ENCODE peak calls at places on chromosomes 13 and 19, in eight cellular contexts. One of them, this sample, is unnamed.

GRCh38 chr19:14149011-14149410 is 12.6 kb upstream of the ASF1B start:
- DNase-seq in foreskin fibroblast: no peak
- DNase-seq in left lung: no peak
- DNase-seq in NT2/D1: no peak
- DNase-seq in heart right ventricle: no peak
- DNase-seq in heart left ventricle: no peak
- DNase-seq in CD8-positive, alpha-beta memory T cell: no peak
- DNase-seq in GM12864: no peak
- DNase-seq in this sample: no peak

GRCh38 chr13:38008636-38009035 is 139.1 kb upstream of the TRPC4 start:
- DNase-seq in NT2/D1: no peak
- DNase-seq in heart right ventricle: no peak
- DNase-seq in heart left ventricle: no peak
- DNase-seq in GM12864: no peak
- DNase-seq in left lung: no peak
- DNase-seq in CD8-positive, alpha-beta memory T cell: no peak
- DNase-seq in foreskin fibroblast: no peak
- DNase-seq in this sample: no peak

GRCh38 chr19:3524075-3524842 is 14.7 kb upstream of the TEKTIP1 start:
- DNase-seq in heart left ventricle: no peak
- DNase-seq in left lung: no peak
- DNase-seq in CD8-positive, alpha-beta memory T cell: no peak
- DNase-seq in NT2/D1: no peak
- DNase-seq in foreskin fibroblast: no peak
- DNase-seq in GM12864: no peak
- DNase-seq in heart right ventricle: no peak
- DNase-seq in this sample: no peak

GRCh38 chr19:16160943-16161560 is 12.3 kb downstream of the CIB3 start:
- DNase-seq in CD8-positive, alpha-beta memory T cell: no peak
- DNase-seq in NT2/D1: no peak
- DNase-seq in foreskin fibroblast: peak
- DNase-seq in left lung: no peak
- DNase-seq in heart right ventricle: no peak
- DNase-seq in heart left ventricle: no peak
- DNase-seq in GM12864: no peak
- DNase-seq in this sample: no peak

GRCh38 chr13:67043901-67044300 is 186.2 kb downstream of the PCDH9 start:
- DNase-seq in GM12864: no peak
- DNase-seq in NT2/D1: no peak
- DNase-seq in CD8-positive, alpha-beta memory T cell: no peak
- DNase-seq in left lung: no peak
- DNase-seq in heart left ventricle: no peak
- DNase-seq in foreskin fibroblast: peak
- DNase-seq in heart right ventricle: peak
- DNase-seq in this sample: no peak

GRCh38 chr19:43789029-43789428 is 8.3 kb upstream of the KCNN4 start:
- DNase-seq in heart left ventricle: no peak
- DNase-seq in left lung: no peak
- DNase-seq in NT2/D1: no peak
- DNase-seq in foreskin fibroblast: peak
- DNase-seq in GM12864: no peak
- DNase-seq in CD8-positive, alpha-beta memory T cell: no peak
- DNase-seq in heart right ventricle: no peak
- DNase-seq in this sample: no peak

GRCh38 chr13:105446197-105446596 is 1089.3 kb downstream of the EFNB2 start:
- DNase-seq in CD8-positive, alpha-beta memory T cell: no peak
- DNase-seq in heart right ventricle: no peak
- DNase-seq in heart left ventricle: no peak
- DNase-seq in left lung: no peak
- DNase-seq in NT2/D1: no peak
- DNase-seq in GM12864: no peak
- DNase-seq in foreskin fibroblast: peak
- DNase-seq in this sample: no peak

GRCh38 chr19:38267780-38268430 is 3.5 kb downstream of the SPINT2 start:
- DNase-seq in CD8-positive, alpha-beta memory T cell: no peak
- DNase-seq in left lung: peak
- DNase-seq in GM12864: no peak
- DNase-seq in heart right ventricle: no peak
- DNase-seq in heart left ventricle: no peak
- DNase-seq in foreskin fibroblast: no peak
- DNase-seq in NT2/D1: no peak
- DNase-seq in this sample: no peak

GRCh38 chr13:42551611-42552010 is 22.3 kb upstream of the TNFSF11 start:
- DNase-seq in CD8-positive, alpha-beta memory T cell: no peak
- DNase-seq in heart right ventricle: no peak
- DNase-seq in foreskin fibroblast: no peak
- DNase-seq in heart left ventricle: no peak
- DNase-seq in GM12864: no peak
- DNase-seq in NT2/D1: no peak
- DNase-seq in left lung: no peak
- DNase-seq in this sample: no peak

GRCh38 chr13:104586010-104586746 is 1520.0 kb upstream of the SLC10A2 start:
- DNase-seq in CD8-positive, alpha-beta memory T cell: no peak
- DNase-seq in NT2/D1: no peak
- DNase-seq in GM12864: no peak
- DNase-seq in left lung: no peak
- DNase-seq in heart right ventricle: no peak
- DNase-seq in heart left ventricle: no peak
- DNase-seq in foreskin fibroblast: peak
- DNase-seq in this sample: no peak

GRCh38 chr19:31355330-31356289 is 6.4 kb upstream of the TSHZ3 start:
- DNase-seq in foreskin fibroblast: no peak
- DNase-seq in GM12864: no peak
- DNase-seq in heart left ventricle: no peak
- DNase-seq in heart right ventricle: no peak
- DNase-seq in NT2/D1: no peak
- DNase-seq in CD8-positive, alpha-beta memory T cell: no peak
- DNase-seq in left lung: no peak
- DNase-seq in this sample: no peak

GRCh38 chr13:23500858-23501257 is 67.4 kb upstream of the SACS start:
- DNase-seq in left lung: no peak
- DNase-seq in heart left ventricle: no peak
- DNase-seq in foreskin fibroblast: peak
- DNase-seq in GM12864: no peak
- DNase-seq in NT2/D1: no peak
- DNase-seq in CD8-positive, alpha-beta memory T cell: no peak
- DNase-seq in heart right ventricle: no peak
- DNase-seq in this sample: no peak

GRCh38 chr19:39144487-39145071 is 19.0 kb downstream of the PAK4 start:
- DNase-seq in heart right ventricle: no peak
- DNase-seq in heart left ventricle: no peak
- DNase-seq in left lung: no peak
- DNase-seq in GM12864: no peak
- DNase-seq in foreskin fibroblast: peak
- DNase-seq in NT2/D1: no peak
- DNase-seq in CD8-positive, alpha-beta memory T cell: no peak
- DNase-seq in this sample: no peak

GRCh38 chr19:50191270-50191669 is 12.2 kb upstream of the MYH14 start:
- DNase-seq in left lung: no peak
- DNase-seq in NT2/D1: no peak
- DNase-seq in heart right ventricle: no peak
- DNase-seq in CD8-positive, alpha-beta memory T cell: no peak
- DNase-seq in GM12864: no peak
- DNase-seq in heart left ventricle: no peak
- DNase-seq in foreskin fibroblast: no peak
- DNase-seq in this sample: no peak

GRCh38 chr19:2081873-2082810 is 14.0 kb downstream of the MOB3A start:
- DNase-seq in heart right ventricle: no peak
- DNase-seq in CD8-positive, alpha-beta memory T cell: peak
- DNase-seq in heart left ventricle: no peak
- DNase-seq in NT2/D1: no peak
- DNase-seq in left lung: peak
- DNase-seq in foreskin fibroblast: no peak
- DNase-seq in GM12864: no peak
- DNase-seq in this sample: no peak

GRCh38 chr19:2079865-2080301 is 16.2 kb downstream of the MOB3A start:
- DNase-seq in NT2/D1: no peak
- DNase-seq in GM12864: no peak
- DNase-seq in left lung: no peak
- DNase-seq in foreskin fibroblast: no peak
- DNase-seq in heart right ventricle: no peak
- DNase-seq in heart left ventricle: no peak
- DNase-seq in CD8-positive, alpha-beta memory T cell: no peak
- DNase-seq in this sample: no peak

GRCh38 chr19:2084993-2085720 is 11.0 kb downstream of the MOB3A start:
- DNase-seq in heart left ventricle: peak
- DNase-seq in GM12864: peak
- DNase-seq in NT2/D1: no peak
- DNase-seq in foreskin fibroblast: peak
- DNase-seq in left lung: peak
- DNase-seq in CD8-positive, alpha-beta memory T cell: peak
- DNase-seq in heart right ventricle: peak
- DNase-seq in this sample: no peak

GRCh38 chr19:2080336-2080988 is 15.7 kb downstream of the MOB3A start:
- DNase-seq in heart right ventricle: no peak
- DNase-seq in left lung: no peak
- DNase-seq in GM12864: no peak
- DNase-seq in CD8-positive, alpha-beta memory T cell: no peak
- DNase-seq in foreskin fibroblast: no peak
- DNase-seq in heart left ventricle: no peak
- DNase-seq in NT2/D1: no peak
- DNase-seq in this sample: no peak

GRCh38 chr19:2083174-2083854 is 12.8 kb downstream of the MOB3A start:
- DNase-seq in GM12864: no peak
- DNase-seq in heart left ventricle: no peak
- DNase-seq in NT2/D1: no peak
- DNase-seq in foreskin fibroblast: no peak
- DNase-seq in CD8-positive, alpha-beta memory T cell: peak
- DNase-seq in heart right ventricle: peak
- DNase-seq in left lung: no peak
- DNase-seq in this sample: no peak
- H3K4me3 ChIP-seq in GM12864: peak
- H3K4me3 ChIP-seq in heart left ventricle: no peak
- H3K4me3 ChIP-seq in NT2/D1: no peak
- H3K4me3 ChIP-seq in foreskin fibroblast: no peak
- H3K4me3 ChIP-seq in CD8-positive, alpha-beta memory T cell: peak
- H3K4me3 ChIP-seq in heart right ventricle: peak
- H3K4me3 ChIP-seq in left lung: peak
- H3K4me3 ChIP-seq in this sample: peak

DNA sequence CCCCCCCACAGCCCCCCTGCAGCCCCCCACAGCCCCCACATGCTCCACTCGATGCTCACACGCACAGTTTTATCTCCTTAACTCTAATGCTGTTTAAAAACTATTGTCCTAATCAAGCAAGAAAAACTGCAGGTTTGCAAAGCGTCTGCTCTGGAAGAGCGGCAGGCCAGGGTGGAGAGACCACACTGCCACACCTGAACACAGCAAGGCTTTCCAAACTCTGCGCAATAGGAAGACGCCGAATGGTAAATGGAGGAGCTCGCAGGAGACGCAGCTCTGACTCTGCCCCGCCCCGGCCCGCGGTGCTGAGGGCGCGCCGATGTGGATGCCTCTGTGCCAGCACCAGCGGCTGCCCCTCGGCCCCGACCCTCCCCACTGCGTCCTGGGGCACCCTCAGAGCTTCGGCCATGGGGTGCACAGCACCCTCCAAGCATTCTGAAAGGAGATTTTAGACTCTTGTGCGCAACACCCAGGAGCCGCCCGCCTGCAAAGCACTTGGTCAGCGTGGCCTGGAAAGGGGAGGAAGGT is 32.4 kb downstream of the RASA3 start:
- DNase-seq in GM12864: no peak
- DNase-seq in left lung: peak
- DNase-seq in NT2/D1: no peak
- DNase-seq in foreskin fibroblast: peak
- DNase-seq in CD8-positive, alpha-beta memory T cell: peak
- DNase-seq in heart right ventricle: no peak
- DNase-seq in heart left ventricle: peak
- DNase-seq in this sample: no peak
- H3K4me3 ChIP-seq in GM12864: no peak
- H3K4me3 ChIP-seq in left lung: no peak
- H3K4me3 ChIP-seq in NT2/D1: no peak
- H3K4me3 ChIP-seq in foreskin fibroblast: no peak
- H3K4me3 ChIP-seq in CD8-positive, alpha-beta memory T cell: no peak
- H3K4me3 ChIP-seq in heart right ventricle: no peak
- H3K4me3 ChIP-seq in heart left ventricle: no peak
- H3K4me3 ChIP-seq in this sample: no peak

DNA sequence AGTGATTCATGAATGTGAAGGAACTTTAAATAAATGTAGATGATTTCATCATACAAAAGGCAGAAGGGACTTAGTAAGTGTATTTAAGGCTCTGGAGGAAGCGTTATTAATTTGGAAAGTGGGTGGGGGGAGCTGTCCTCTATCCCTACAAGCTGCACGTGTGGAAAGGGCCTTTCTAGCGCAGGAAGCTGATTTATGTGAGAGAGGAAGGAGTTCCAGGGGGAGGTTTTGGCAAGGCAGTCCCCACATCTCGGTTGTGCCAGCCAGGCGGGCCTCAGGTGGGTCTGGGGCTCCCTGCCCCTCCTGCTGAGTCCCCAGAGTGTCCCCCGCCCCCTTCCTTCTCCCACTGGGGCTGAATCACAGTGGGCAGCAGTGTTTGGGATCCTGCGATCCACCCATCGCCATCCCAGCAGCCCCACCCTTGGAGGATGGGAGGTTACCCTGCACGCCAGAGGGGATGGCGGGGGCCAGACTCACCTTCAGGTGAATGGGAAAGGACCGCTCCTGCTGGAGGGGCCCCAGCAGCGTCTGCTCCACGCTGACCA is 709 bp downstream of the DLEU7 start:
- DNase-seq in GM12864: no peak
- DNase-seq in left lung: no peak
- DNase-seq in heart right ventricle: no peak
- DNase-seq in foreskin fibroblast: no peak
- DNase-seq in CD8-positive, alpha-beta memory T cell: no peak
- DNase-seq in heart left ventricle: no peak
- DNase-seq in NT2/D1: no peak
- DNase-seq in this sample: no peak
- H3K4me3 ChIP-seq in GM12864: no peak
- H3K4me3 ChIP-seq in left lung: no peak
- H3K4me3 ChIP-seq in heart right ventricle: peak
- H3K4me3 ChIP-seq in foreskin fibroblast: no peak
- H3K4me3 ChIP-seq in CD8-positive, alpha-beta memory T cell: no peak
- H3K4me3 ChIP-seq in heart left ventricle: no peak
- H3K4me3 ChIP-seq in NT2/D1: no peak
- H3K4me3 ChIP-seq in this sample: peak

DNA sequence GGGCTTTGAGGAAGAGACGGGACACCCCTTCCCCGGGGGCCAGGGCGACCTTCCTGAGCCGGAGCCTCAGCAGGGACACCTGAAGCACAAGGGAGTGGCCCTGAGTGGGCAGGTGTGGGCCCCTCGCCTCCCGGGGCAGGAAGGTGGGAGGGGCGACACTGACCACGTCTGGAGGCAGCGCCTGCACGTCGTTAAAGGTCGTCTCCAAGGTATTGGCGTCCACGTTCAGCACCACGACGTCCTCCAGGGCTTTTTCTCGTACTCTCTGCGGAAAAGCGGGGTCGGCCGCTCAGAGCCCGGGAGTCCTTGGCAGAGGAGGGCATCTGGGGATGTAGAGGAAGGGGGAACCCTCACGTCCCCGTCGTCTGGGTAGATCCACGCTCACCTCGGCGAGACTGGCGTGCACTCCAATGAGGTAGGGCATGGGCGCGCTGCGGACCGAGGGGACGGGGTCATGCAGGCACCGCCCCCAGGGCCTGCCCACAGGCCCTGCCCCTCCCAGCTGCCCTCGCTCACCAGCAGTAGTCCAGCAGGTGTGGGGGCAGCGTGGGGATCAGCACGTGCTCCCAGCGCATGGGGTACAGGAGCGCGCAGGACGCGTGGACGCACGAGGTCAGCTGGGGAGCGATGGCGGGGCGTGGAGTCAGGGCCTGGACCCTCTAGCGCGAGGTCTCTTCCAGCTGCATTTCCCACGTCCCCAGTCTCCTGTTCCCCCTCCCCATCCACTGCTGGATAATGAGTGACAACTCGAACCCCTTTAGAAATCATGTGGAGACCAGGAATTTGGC is 6.1 kb downstream of the DENND1C start:
- DNase-seq in heart left ventricle: no peak
- DNase-seq in heart right ventricle: no peak
- DNase-seq in NT2/D1: no peak
- DNase-seq in foreskin fibroblast: no peak
- DNase-seq in GM12864: no peak
- DNase-seq in CD8-positive, alpha-beta memory T cell: no peak
- DNase-seq in left lung: no peak
- DNase-seq in this sample: peak
- H3K4me3 ChIP-seq in heart left ventricle: no peak
- H3K4me3 ChIP-seq in heart right ventricle: no peak
- H3K4me3 ChIP-seq in NT2/D1: peak
- H3K4me3 ChIP-seq in foreskin fibroblast: no peak
- H3K4me3 ChIP-seq in GM12864: no peak
- H3K4me3 ChIP-seq in CD8-positive, alpha-beta memory T cell: no peak
- H3K4me3 ChIP-seq in left lung: peak
- H3K4me3 ChIP-seq in this sample: peak

This sample was measured in pancreas.